ENCODE peak calls at places on chromosomes 5 and 9, in eight cellular contexts. E is Caco-2; N is AG20443; X is H9; A is activated CD4-positive, alpha-beta T cell treated with anti-CD3 and anti-CD28 coated beads, Interleukin-2, amount 10 ng/mL, durations not matched to agents 7 days and 5 days; J is HTR-8/SVneo; P is HL-60; V is fibroblast of mammary gland. D is an unnamed sample.

GRCh38 chr9:120531683-120532300 is 48.2 kb downstream of the CDK5RAP2 start:
- DNase-seq in E (peak), N (peak), X (peak), A (peak), J (peak), P (no peak), V (peak), D (peak)

GRCh38 chr9:120915854-120916495 is 10.6 kb downstream of the TRAF1 start:
- DNase-seq in E (no peak), N (no peak), X (no peak), A (peak), J (no peak), P (no peak), V (no peak), D (no peak)

GRCh38 chr9:113654605-113655193 is 191.2 kb downstream of the RGS3 start:
- DNase-seq in E (no peak), N (peak), X (no peak), A (no peak), J (no peak), P (no peak), V (peak), D (no peak)

GRCh38 chr9:68759981-68760673 is 55.1 kb downstream of the PIP5K1B start:
- DNase-seq in E (no peak), N (no peak), X (no peak), A (no peak), J (no peak), P (no peak), V (no peak), D (no peak)

GRCh38 chr5:179162351-179163235 is 102.4 kb downstream of the ZNF354C start:
- DNase-seq in E (no peak), N (no peak), X (peak), A (no peak), J (no peak), P (no peak), V (no peak), D (no peak)

GRCh38 chr9:31071606-31072286 is 1312.7 kb upstream of the ACO1 start:
- DNase-seq in E (no peak), N (no peak), X (no peak), A (no peak), J (no peak), P (no peak), V (no peak), D (no peak)

GRCh38 chr5:1536298-1537165 is 12.8 kb upstream of the LPCAT1 start:
- DNase-seq in E (no peak), N (peak), X (peak), A (peak), J (no peak), P (no peak), V (peak), D (no peak)

GRCh38 chr9:95793924-95794828 is 81.3 kb upstream of the ERCC6L2 start:
- DNase-seq in E (no peak), N (peak), X (no peak), A (no peak), J (peak), P (no peak), V (peak), D (no peak)

GRCh38 chr9:136619742-136620440 is 42.8 kb upstream of the EGFL7 start:
- DNase-seq in E (no peak), N (no peak), X (no peak), A (no peak), J (no peak), P (peak), V (no peak), D (no peak)

GRCh38 chr9:76045217-76045616 is 154.7 kb downstream of the PCSK5 start:
- DNase-seq in E (no peak), N (peak), X (no peak), A (no peak), J (no peak), P (no peak), V (no peak), D (peak)

GRCh38 chr5:133820516-133820915 is 147.9 kb downstream of the C5orf15 start:
- DNase-seq in E (no peak), N (peak), X (no peak), A (no peak), J (no peak), P (no peak), V (no peak), D (no peak)

GRCh38 chr5:36790847-36791246 is 85.7 kb upstream of the NIPBL start:
- DNase-seq in E (no peak), N (no peak), X (no peak), A (no peak), J (no peak), P (no peak), V (peak), D (no peak)

GRCh38 chr5:14364096-14364495 is 217.5 kb upstream of the OTULINL start:
- DNase-seq in E (no peak), N (no peak), X (no peak), A (no peak), J (no peak), P (no peak), V (peak), D (no peak)

GRCh38 chr9:105046907-105047651 is 119.1 kb upstream of the ABCA1 start:
- DNase-seq in E (peak), N (no peak), X (no peak), A (no peak), J (no peak), P (no peak), V (no peak), D (no peak)

GRCh38 chr5:83227611-83228010 is 150.3 kb downstream of the XRCC4 start:
- DNase-seq in E (no peak), N (no peak), X (no peak), A (no peak), J (no peak), P (no peak), V (no peak), D (no peak)

GRCh38 chr5:84088996-84089395 is 295.7 kb downstream of the EDIL3 start:
- DNase-seq in E (peak), N (no peak), X (no peak), A (no peak), J (peak), P (no peak), V (peak), D (no peak)

GRCh38 chr5:79962580-79963222 is 28.4 kb downstream of the MTX3 start:
- DNase-seq in E (no peak), N (peak), X (no peak), A (no peak), J (peak), P (no peak), V (peak), D (no peak)

GRCh38 chr9:134811673-134812668 is 68.6 kb upstream of the FCN2 start:
- DNase-seq in E (no peak), N (peak), X (peak), A (no peak), J (peak), P (no peak), V (peak), D (no peak)

GRCh38 chr5:139636207-139636792 is 11.8 kb upstream of the CXXC5 start:
- DNase-seq in E (no peak), N (no peak), X (no peak), A (peak), J (no peak), P (no peak), V (no peak), D (peak)

GRCh38 chr5:105034335-105034734 is 1471.7 kb upstream of the NUDT12 start:
- DNase-seq in E (no peak), N (no peak), X (no peak), A (no peak), J (no peak), P (no peak), V (no peak), D (no peak)

GRCh38 chr9:33230756-33231691 is 8.9 kb upstream of the SPINK4 start:
- DNase-seq in E (no peak), N (no peak), X (no peak), A (no peak), J (no peak), P (no peak), V (no peak), D (no peak)

GRCh38 chr5:12023614-12024241 is 119.5 kb upstream of the CTNND2 start:
- DNase-seq in E (peak), N (peak), X (no peak), A (no peak), J (peak), P (no peak), V (peak), D (peak)

GRCh38 chr9:137320555-137321384 is 18.7 kb upstream of the NRARP start:
- DNase-seq in E (no peak), N (no peak), X (peak), A (peak), J (no peak), P (no peak), V (no peak), D (peak)

GRCh38 chr5:89534331-89534730 is 651.3 kb upstream of the MEF2C start:
- DNase-seq in E (no peak), N (peak), X (no peak), A (no peak), J (no peak), P (no peak), V (peak), D (no peak)

GRCh38 chr5:42948961-42949347 is 91.2 kb downstream of the ANXA2R start:
- DNase-seq in E (no peak), N (no peak), X (no peak), A (no peak), J (no peak), P (no peak), V (no peak), D (no peak)

GRCh38 chr5:108266235-108266634 is 115.7 kb downstream of the FBXL17 start:
- DNase-seq in E (no peak), N (peak), X (no peak), A (no peak), J (no peak), P (no peak), V (peak), D (no peak)

GRCh38 chr9:69949396-69949795 is 94.3 kb upstream of the MAMDC2 start:
- DNase-seq in E (no peak), N (peak), X (no peak), A (no peak), J (no peak), P (no peak), V (peak), D (no peak)

GRCh38 chr5:177483994-177484901 is 10.8 kb upstream of the DBN1 start:
- DNase-seq in E (no peak), N (no peak), X (no peak), A (no peak), J (no peak), P (no peak), V (no peak), D (no peak)

GRCh38 chr5:117201016-117201415 is 626.4 kb upstream of the SEMA6A start:
- DNase-seq in E (no peak), N (no peak), X (no peak), A (no peak), J (peak), P (no peak), V (no peak), D (no peak)

GRCh38 chr5:588406-588995 is 23.6 kb upstream of the CEP72 start:
- DNase-seq in E (no peak), N (no peak), X (no peak), A (no peak), J (no peak), P (no peak), V (no peak), D (no peak)

GRCh38 chr5:32225445-32225844 is 51.3 kb upstream of the GOLPH3 start:
- DNase-seq in E (no peak), N (peak), X (no peak), A (no peak), J (peak), P (no peak), V (peak), D (no peak)

GRCh38 chr5:159341914-159342313 is 11.6 kb upstream of the IL12B start:
- DNase-seq in E (no peak), N (peak), X (no peak), A (peak), J (peak), P (peak), V (peak), D (no peak)

GRCh38 chr5:34598177-34598794 is 57.8 kb upstream of the RAI14 start:
- DNase-seq in E (no peak), N (peak), X (no peak), A (no peak), J (peak), P (no peak), V (peak), D (no peak)

GRCh38 chr9:99516657-99517049 is 294.6 kb downstream of the SEC61B start:
- DNase-seq in E (no peak), N (no peak), X (no peak), A (no peak), J (no peak), P (no peak), V (no peak), D (no peak)

GRCh38 chr5:139733698-139734491 is 61.7 kb upstream of the PSD2 start:
- DNase-seq in E (no peak), N (no peak), X (no peak), A (no peak), J (no peak), P (no peak), V (no peak), D (peak)